ENCODE peak calls at places on chromosomes 11 and 22, in eight cellular contexts. U, T, R, X, A, H, V and L are unnamed samples.

GRCh38 chr22:41826001-41826400 is 6.9 kb upstream of the SREBF2 start:
- DNase-seq in T (no peak), U (no peak), A (no peak), V (no peak), R (no peak), H (no peak), X (no peak), L (no peak)

GRCh38 chr22:39204216-39204615 is 40.6 kb downstream of the PDGFB start:
- DNase-seq in V (no peak), T (no peak), X (no peak), U (no peak), R (no peak), A (no peak), H (no peak), L (no peak)

GRCh38 chr22:46352691-46353386 is 17.3 kb downstream of the TRMU start:
- DNase-seq in X (peak), H (no peak), T (no peak), U (peak), V (no peak), R (peak), A (peak), L (peak)

GRCh38 chr11:11884774-11885481 is 43.2 kb downstream of the USP47 start:
- DNase-seq in V (no peak), T (no peak), U (no peak), A (no peak), R (no peak), X (no peak), H (no peak), L (no peak)

GRCh38 chr11:79050784-79051183 is 390.0 kb downstream of the TENM4 start:
- DNase-seq in H (no peak), V (no peak), R (no peak), T (no peak), U (no peak), A (no peak), X (peak), L (no peak)

GRCh38 chr11:64092119-64092760 is 56.5 kb downstream of the FLRT1 start:
- DNase-seq in R (no peak), U (no peak), X (no peak), V (no peak), T (no peak), H (no peak), A (no peak), L (no peak)

GRCh38 chr11:72836111-72836510 is 21.9 kb downstream of the ATG16L2 start:
- DNase-seq in T (no peak), R (no peak), X (no peak), H (no peak), A (peak), U (peak), V (no peak), L (no peak)

GRCh38 chr11:86377972-86378371 is 3.3 kb downstream of the CCDC81 start:
- DNase-seq in H (no peak), X (no peak), R (no peak), V (no peak), U (no peak), A (no peak), T (no peak), L (no peak)

GRCh38 chr11:13117344-13117743 is 108.2 kb downstream of the RASSF10 start:
- DNase-seq in H (no peak), V (no peak), T (no peak), A (no peak), R (no peak), X (no peak), U (no peak), L (no peak)

GRCh38 chr11:44143987-44144909 is 48.8 kb downstream of the EXT2 start:
- DNase-seq in H (no peak), X (no peak), R (peak), T (no peak), U (no peak), A (peak), V (no peak), L (no peak)

GRCh38 chr22:31106001-31106571 is 1.3 kb downstream of the SELENOM start:
- DNase-seq in V (no peak), A (peak), T (no peak), H (no peak), X (no peak), R (peak), U (no peak), L (no peak)

GRCh38 chr11:46296520-46297448 is 19.3 kb downstream of the CREB3L1 start:
- DNase-seq in T (no peak), U (peak), V (no peak), X (peak), A (peak), H (peak), R (peak), L (peak)